ENCODE peak calls at places on chromosomes 13 and 19, in eight cellular contexts. C is stimulated activated CD8-positive, alpha-beta memory T cell treated with anti-CD3 and anti-CD28 coated beads, Interleukin-4, amount 100 ng/mL, for 4 hours; H is naive thymus-derived CD8-positive, alpha-beta T cell; J is AG04449; D is T-helper 1 cell; P is anterior cingulate cortex; G is GM13976; S is CD4-positive, alpha-beta T cell. Y is an unnamed sample.

GRCh38 chr19:10566658-10567410 is 1.0 kb upstream of the KRI1 start:
- DNase-seq in C (peak), H (peak), G (peak), P (no peak), D (no peak), S (no peak), J (no peak), Y (no peak)

GRCh38 chr13:27131202-27131623 is 40.4 kb downstream of the USP12 start:
- DNase-seq in H (no peak), D (peak), S (peak), C (peak), J (no peak), P (no peak), G (peak), Y (no peak)

GRCh38 chr13:77031869-77032268 is 4.9 kb upstream of the FBXL3 start:
- DNase-seq in C (no peak), J (no peak), D (no peak), S (no peak), H (no peak), P (no peak), G (no peak), Y (no peak)

GRCh38 chr13:85536706-85537105 is 262.5 kb downstream of the SLITRK6 start:
- DNase-seq in D (no peak), C (no peak), G (no peak), H (no peak), S (no peak), J (no peak), P (no peak), Y (no peak)

GRCh38 chr13:51475727-51476521 is 23.1 kb upstream of the INTS6 start:
- DNase-seq in C (no peak), D (no peak), H (no peak), P (no peak), S (no peak), J (no peak), G (no peak), Y (no peak)

GRCh38 chr13:21079761-21080730 is 18.7 kb upstream of the LATS2 start:
- DNase-seq in D (no peak), P (no peak), J (peak), S (no peak), H (no peak), G (no peak), C (no peak), Y (no peak)

GRCh38 chr19:37855098-37855497 is 51.3 kb downstream of the WDR87 start:
- DNase-seq in H (peak), C (no peak), P (peak), G (peak), D (no peak), S (no peak), J (no peak), Y (no peak)

GRCh38 chr19:39843919-39844793 is 2.0 kb downstream of the FBL start:
- DNase-seq in C (no peak), J (no peak), G (no peak), H (no peak), P (no peak), S (no peak), D (no peak), Y (no peak)

Y was measured in HuH-7.5.